ENCODE peak calls at places on chromosomes 7 and 10, in ten cellular contexts. One of them, this sample, is unnamed.

GRCh38 chr10:98858525-98858924 is 377.1 kb downstream of the HPSE2 start:
- DNase-seq in H54: no peak
- DNase-seq in sciatic nerve: no peak
- DNase-seq in AG04450: no peak
- DNase-seq in T-cell: no peak
- DNase-seq in RWPE1: no peak
- DNase-seq in endothelial cell: no peak
- DNase-seq in progenitor cell of endocrine pancreas: no peak
- DNase-seq in stimulated activated CD4-positive, alpha-beta T cell treated with anti-CD3 and anti-CD28 coated beads, Interleukin-2, amount 100 ng/mL, for 4 hours: no peak
- DNase-seq in CD4-positive, alpha-beta memory T cell: no peak
- DNase-seq in this sample: no peak

GRCh38 chr7:157854066-157854891 is 517.5 kb downstream of the DNAJB6 start:
- DNase-seq in H54: no peak
- DNase-seq in sciatic nerve: peak; percentile 89
- DNase-seq in AG04450: no peak
- DNase-seq in T-cell: no peak
- DNase-seq in RWPE1: no peak
- DNase-seq in endothelial cell: no peak
- DNase-seq in progenitor cell of endocrine pancreas: no peak
- DNase-seq in stimulated activated CD4-positive, alpha-beta T cell treated with anti-CD3 and anti-CD28 coated beads, Interleukin-2, amount 100 ng/mL, for 4 hours: no peak
- DNase-seq in CD4-positive, alpha-beta memory T cell: no peak
- DNase-seq in this sample: no peak

GRCh38 chr10:84160663-84161362 is 12.8 kb upstream of the GPR15LG start:
- DNase-seq in H54: no peak
- DNase-seq in sciatic nerve: no peak
- DNase-seq in AG04450: no peak
- DNase-seq in T-cell: no peak
- DNase-seq in RWPE1: no peak
- DNase-seq in endothelial cell: no peak
- DNase-seq in progenitor cell of endocrine pancreas: no peak
- DNase-seq in stimulated activated CD4-positive, alpha-beta T cell treated with anti-CD3 and anti-CD28 coated beads, Interleukin-2, amount 100 ng/mL, for 4 hours: no peak
- DNase-seq in CD4-positive, alpha-beta memory T cell: no peak
- DNase-seq in this sample: no peak

GRCh38 chr7:12728192-12728538 is 40.7 kb downstream of the ARL4A start:
- DNase-seq in H54: no peak
- DNase-seq in sciatic nerve: no peak
- DNase-seq in AG04450: no peak
- DNase-seq in T-cell: no peak
- DNase-seq in RWPE1: no peak
- DNase-seq in endothelial cell: no peak
- DNase-seq in progenitor cell of endocrine pancreas: no peak
- DNase-seq in stimulated activated CD4-positive, alpha-beta T cell treated with anti-CD3 and anti-CD28 coated beads, Interleukin-2, amount 100 ng/mL, for 4 hours: no peak
- DNase-seq in CD4-positive, alpha-beta memory T cell: no peak
- DNase-seq in this sample: no peak

GRCh38 chr10:78173360-78174020 is 139.8 kb downstream of the RPS24 start:
- DNase-seq in H54: no peak
- DNase-seq in sciatic nerve: no peak
- DNase-seq in AG04450: no peak
- DNase-seq in T-cell: no peak
- DNase-seq in RWPE1: no peak
- DNase-seq in endothelial cell: no peak
- DNase-seq in progenitor cell of endocrine pancreas: no peak
- DNase-seq in stimulated activated CD4-positive, alpha-beta T cell treated with anti-CD3 and anti-CD28 coated beads, Interleukin-2, amount 100 ng/mL, for 4 hours: no peak
- DNase-seq in CD4-positive, alpha-beta memory T cell: no peak
- DNase-seq in this sample: no peak

GRCh38 chr10:124742418-124743187 is 1.6 kb downstream of the FAM53B start:
- DNase-seq in H54: no peak
- DNase-seq in sciatic nerve: no peak
- DNase-seq in AG04450: no peak
- DNase-seq in T-cell: no peak
- DNase-seq in RWPE1: peak; percentile 26
- DNase-seq in endothelial cell: peak; percentile 43
- DNase-seq in progenitor cell of endocrine pancreas: no peak
- DNase-seq in stimulated activated CD4-positive, alpha-beta T cell treated with anti-CD3 and anti-CD28 coated beads, Interleukin-2, amount 100 ng/mL, for 4 hours: no peak
- DNase-seq in CD4-positive, alpha-beta memory T cell: peak; percentile 12
- DNase-seq in this sample: no peak

GRCh38 chr7:84697506-84697905 is 489.4 kb downstream of the SEMA3D start:
- DNase-seq in H54: no peak
- DNase-seq in sciatic nerve: no peak
- DNase-seq in AG04450: peak; percentile 66
- DNase-seq in T-cell: no peak
- DNase-seq in RWPE1: no peak
- DNase-seq in endothelial cell: no peak
- DNase-seq in progenitor cell of endocrine pancreas: no peak
- DNase-seq in stimulated activated CD4-positive, alpha-beta T cell treated with anti-CD3 and anti-CD28 coated beads, Interleukin-2, amount 100 ng/mL, for 4 hours: no peak
- DNase-seq in CD4-positive, alpha-beta memory T cell: no peak
- DNase-seq in this sample: no peak

GRCh38 chr7:28013019-28013418 is 167.6 kb downstream of the JAZF1 start:
- DNase-seq in H54: no peak
- DNase-seq in sciatic nerve: no peak
- DNase-seq in AG04450: no peak
- DNase-seq in T-cell: no peak
- DNase-seq in RWPE1: no peak
- DNase-seq in endothelial cell: no peak
- DNase-seq in progenitor cell of endocrine pancreas: no peak
- DNase-seq in stimulated activated CD4-positive, alpha-beta T cell treated with anti-CD3 and anti-CD28 coated beads, Interleukin-2, amount 100 ng/mL, for 4 hours: no peak
- DNase-seq in CD4-positive, alpha-beta memory T cell: no peak
- DNase-seq in this sample: no peak

GRCh38 chr7:112212516-112213036 is 6.1 kb downstream of the ZNF277 start:
- DNase-seq in H54: no peak
- DNase-seq in sciatic nerve: no peak
- DNase-seq in AG04450: no peak
- DNase-seq in T-cell: no peak
- DNase-seq in RWPE1: no peak
- DNase-seq in endothelial cell: no peak
- DNase-seq in progenitor cell of endocrine pancreas: no peak
- DNase-seq in stimulated activated CD4-positive, alpha-beta T cell treated with anti-CD3 and anti-CD28 coated beads, Interleukin-2, amount 100 ng/mL, for 4 hours: no peak
- DNase-seq in CD4-positive, alpha-beta memory T cell: no peak
- DNase-seq in this sample: no peak

GRCh38 chr7:968205-968754 is 7.1 kb downstream of the COX19 start:
- DNase-seq in H54: no peak
- DNase-seq in sciatic nerve: no peak
- DNase-seq in AG04450: no peak
- DNase-seq in T-cell: no peak
- DNase-seq in RWPE1: no peak
- DNase-seq in endothelial cell: no peak
- DNase-seq in progenitor cell of endocrine pancreas: no peak
- DNase-seq in stimulated activated CD4-positive, alpha-beta T cell treated with anti-CD3 and anti-CD28 coated beads, Interleukin-2, amount 100 ng/mL, for 4 hours: no peak
- DNase-seq in CD4-positive, alpha-beta memory T cell: no peak
- DNase-seq in this sample: no peak

GRCh38 chr10:92419740-92420553 is 129.0 kb downstream of the MARCHF5 start:
- DNase-seq in H54: no peak
- DNase-seq in sciatic nerve: peak; percentile 65
- DNase-seq in AG04450: no peak
- DNase-seq in T-cell: no peak
- DNase-seq in RWPE1: no peak
- DNase-seq in endothelial cell: no peak
- DNase-seq in progenitor cell of endocrine pancreas: no peak
- DNase-seq in stimulated activated CD4-positive, alpha-beta T cell treated with anti-CD3 and anti-CD28 coated beads, Interleukin-2, amount 100 ng/mL, for 4 hours: no peak
- DNase-seq in CD4-positive, alpha-beta memory T cell: no peak
- DNase-seq in this sample: peak; percentile 27

GRCh38 chr7:2231992-2232765 is 566 bp downstream of the MAD1L1 start:
- DNase-seq in H54: peak; percentile 71
- DNase-seq in sciatic nerve: no peak
- DNase-seq in AG04450: no peak
- DNase-seq in T-cell: peak; percentile 28
- DNase-seq in RWPE1: no peak
- DNase-seq in endothelial cell: peak; percentile 21
- DNase-seq in progenitor cell of endocrine pancreas: peak; percentile 35
- DNase-seq in stimulated activated CD4-positive, alpha-beta T cell treated with anti-CD3 and anti-CD28 coated beads, Interleukin-2, amount 100 ng/mL, for 4 hours: no peak
- DNase-seq in CD4-positive, alpha-beta memory T cell: peak; percentile 38
- DNase-seq in this sample: no peak

GRCh38 chr7:157513682-157514081 is 176.9 kb downstream of the DNAJB6 start:
- DNase-seq in H54: no peak
- DNase-seq in sciatic nerve: no peak
- DNase-seq in AG04450: no peak
- DNase-seq in T-cell: no peak
- DNase-seq in RWPE1: no peak
- DNase-seq in endothelial cell: no peak
- DNase-seq in progenitor cell of endocrine pancreas: no peak
- DNase-seq in stimulated activated CD4-positive, alpha-beta T cell treated with anti-CD3 and anti-CD28 coated beads, Interleukin-2, amount 100 ng/mL, for 4 hours: no peak
- DNase-seq in CD4-positive, alpha-beta memory T cell: peak; percentile 13
- DNase-seq in this sample: no peak

GRCh38 chr10:59560161-59560560 is 149.5 kb downstream of the SLC16A9 start:
- DNase-seq in H54: no peak
- DNase-seq in sciatic nerve: no peak
- DNase-seq in AG04450: no peak
- DNase-seq in T-cell: no peak
- DNase-seq in RWPE1: no peak
- DNase-seq in endothelial cell: no peak
- DNase-seq in progenitor cell of endocrine pancreas: no peak
- DNase-seq in stimulated activated CD4-positive, alpha-beta T cell treated with anti-CD3 and anti-CD28 coated beads, Interleukin-2, amount 100 ng/mL, for 4 hours: no peak
- DNase-seq in CD4-positive, alpha-beta memory T cell: no peak
- DNase-seq in this sample: no peak

GRCh38 chr7:110940756-110941155 is 150.2 kb upstream of the LRRN3 start:
- DNase-seq in H54: no peak
- DNase-seq in sciatic nerve: no peak
- DNase-seq in AG04450: no peak
- DNase-seq in T-cell: no peak
- DNase-seq in RWPE1: no peak
- DNase-seq in endothelial cell: no peak
- DNase-seq in progenitor cell of endocrine pancreas: no peak
- DNase-seq in stimulated activated CD4-positive, alpha-beta T cell treated with anti-CD3 and anti-CD28 coated beads, Interleukin-2, amount 100 ng/mL, for 4 hours: no peak
- DNase-seq in CD4-positive, alpha-beta memory T cell: no peak
- DNase-seq in this sample: no peak

GRCh38 chr10:107163086-107163880 is 1.2 kb downstream of the SORCS1 start:
- DNase-seq in H54: no peak
- DNase-seq in sciatic nerve: no peak
- DNase-seq in AG04450: no peak
- DNase-seq in T-cell: no peak
- DNase-seq in RWPE1: no peak
- DNase-seq in endothelial cell: no peak
- DNase-seq in progenitor cell of endocrine pancreas: no peak
- DNase-seq in stimulated activated CD4-positive, alpha-beta T cell treated with anti-CD3 and anti-CD28 coated beads, Interleukin-2, amount 100 ng/mL, for 4 hours: no peak
- DNase-seq in CD4-positive, alpha-beta memory T cell: no peak
- DNase-seq in this sample: no peak

GRCh38 chr10:77710759-77711682 is 73.4 kb upstream of the KCNMA1 start:
- DNase-seq in H54: peak; percentile 90
- DNase-seq in sciatic nerve: peak; percentile 87
- DNase-seq in AG04450: no peak
- DNase-seq in T-cell: peak; percentile 48
- DNase-seq in RWPE1: peak; percentile 77
- DNase-seq in endothelial cell: peak; percentile 95
- DNase-seq in progenitor cell of endocrine pancreas: peak; percentile 90
- DNase-seq in stimulated activated CD4-positive, alpha-beta T cell treated with anti-CD3 and anti-CD28 coated beads, Interleukin-2, amount 100 ng/mL, for 4 hours: peak; percentile 39
- DNase-seq in CD4-positive, alpha-beta memory T cell: peak; percentile 68
- DNase-seq in this sample: peak; percentile 78

GRCh38 chr7:150586068-150586777 is 19.0 kb downstream of the GIMAP4 start:
- DNase-seq in H54: no peak
- DNase-seq in sciatic nerve: no peak
- DNase-seq in AG04450: no peak
- DNase-seq in T-cell: no peak
- DNase-seq in RWPE1: no peak
- DNase-seq in endothelial cell: no peak
- DNase-seq in progenitor cell of endocrine pancreas: no peak
- DNase-seq in stimulated activated CD4-positive, alpha-beta T cell treated with anti-CD3 and anti-CD28 coated beads, Interleukin-2, amount 100 ng/mL, for 4 hours: no peak
- DNase-seq in CD4-positive, alpha-beta memory T cell: no peak
- DNase-seq in this sample: no peak

GRCh38 chr10:87538092-87538795 is 33.6 kb downstream of the MINPP1 start:
- DNase-seq in H54: no peak
- DNase-seq in sciatic nerve: no peak
- DNase-seq in AG04450: no peak
- DNase-seq in T-cell: no peak
- DNase-seq in RWPE1: no peak
- DNase-seq in endothelial cell: no peak
- DNase-seq in progenitor cell of endocrine pancreas: no peak
- DNase-seq in stimulated activated CD4-positive, alpha-beta T cell treated with anti-CD3 and anti-CD28 coated beads, Interleukin-2, amount 100 ng/mL, for 4 hours: no peak
- DNase-seq in CD4-positive, alpha-beta memory T cell: no peak
- DNase-seq in this sample: no peak

GRCh38 chr7:148332787-148333186 is 257.8 kb upstream of the C7orf33 start:
- DNase-seq in H54: no peak
- DNase-seq in sciatic nerve: no peak
- DNase-seq in AG04450: no peak
- DNase-seq in T-cell: no peak
- DNase-seq in RWPE1: no peak
- DNase-seq in endothelial cell: no peak
- DNase-seq in progenitor cell of endocrine pancreas: no peak
- DNase-seq in stimulated activated CD4-positive, alpha-beta T cell treated with anti-CD3 and anti-CD28 coated beads, Interleukin-2, amount 100 ng/mL, for 4 hours: no peak
- DNase-seq in CD4-positive, alpha-beta memory T cell: no peak
- DNase-seq in this sample: no peak

GRCh38 chr7:10708447-10708846 is 265.2 kb upstream of the PHF14 start:
- DNase-seq in H54: no peak
- DNase-seq in sciatic nerve: no peak
- DNase-seq in AG04450: no peak
- DNase-seq in T-cell: no peak
- DNase-seq in RWPE1: no peak
- DNase-seq in endothelial cell: peak; percentile 34
- DNase-seq in progenitor cell of endocrine pancreas: no peak
- DNase-seq in stimulated activated CD4-positive, alpha-beta T cell treated with anti-CD3 and anti-CD28 coated beads, Interleukin-2, amount 100 ng/mL, for 4 hours: no peak
- DNase-seq in CD4-positive, alpha-beta memory T cell: no peak
- DNase-seq in this sample: peak; percentile 16

GRCh38 chr7:23394828-23395227 is 75.5 kb downstream of the IGF2BP3 start:
- DNase-seq in H54: no peak
- DNase-seq in sciatic nerve: no peak
- DNase-seq in AG04450: no peak
- DNase-seq in T-cell: no peak
- DNase-seq in RWPE1: no peak
- DNase-seq in endothelial cell: no peak
- DNase-seq in progenitor cell of endocrine pancreas: no peak
- DNase-seq in stimulated activated CD4-positive, alpha-beta T cell treated with anti-CD3 and anti-CD28 coated beads, Interleukin-2, amount 100 ng/mL, for 4 hours: no peak
- DNase-seq in CD4-positive, alpha-beta memory T cell: no peak
- DNase-seq in this sample: no peak

GRCh38 chr10:119378737-119379067 is 163.8 kb downstream of the RGS10 start:
- DNase-seq in H54: no peak
- DNase-seq in sciatic nerve: no peak
- DNase-seq in AG04450: no peak
- DNase-seq in T-cell: no peak
- DNase-seq in RWPE1: no peak
- DNase-seq in endothelial cell: no peak
- DNase-seq in progenitor cell of endocrine pancreas: no peak
- DNase-seq in stimulated activated CD4-positive, alpha-beta T cell treated with anti-CD3 and anti-CD28 coated beads, Interleukin-2, amount 100 ng/mL, for 4 hours: no peak
- DNase-seq in CD4-positive, alpha-beta memory T cell: no peak
- DNase-seq in this sample: no peak

GRCh38 chr7:298375-298702 is 8.4 kb downstream of the FOXL3 start:
- DNase-seq in H54: no peak
- DNase-seq in sciatic nerve: peak; percentile 40
- DNase-seq in AG04450: no peak
- DNase-seq in T-cell: no peak
- DNase-seq in RWPE1: no peak
- DNase-seq in endothelial cell: no peak
- DNase-seq in progenitor cell of endocrine pancreas: no peak
- DNase-seq in stimulated activated CD4-positive, alpha-beta T cell treated with anti-CD3 and anti-CD28 coated beads, Interleukin-2, amount 100 ng/mL, for 4 hours: no peak
- DNase-seq in CD4-positive, alpha-beta memory T cell: no peak
- DNase-seq in this sample: no peak

GRCh38 chr10:110553905-110554304 is 13.6 kb upstream of the SMC3 start:
- DNase-seq in H54: no peak
- DNase-seq in sciatic nerve: no peak
- DNase-seq in AG04450: no peak
- DNase-seq in T-cell: no peak
- DNase-seq in RWPE1: no peak
- DNase-seq in endothelial cell: no peak
- DNase-seq in progenitor cell of endocrine pancreas: no peak
- DNase-seq in stimulated activated CD4-positive, alpha-beta T cell treated with anti-CD3 and anti-CD28 coated beads, Interleukin-2, amount 100 ng/mL, for 4 hours: no peak
- DNase-seq in CD4-positive, alpha-beta memory T cell: no peak
- DNase-seq in this sample: no peak

GRCh38 chr10:88926484-88927249 is 25.9 kb downstream of the ACTA2 start:
- DNase-seq in H54: no peak
- DNase-seq in sciatic nerve: no peak
- DNase-seq in AG04450: peak; percentile 91
- DNase-seq in T-cell: no peak
- DNase-seq in RWPE1: no peak
- DNase-seq in endothelial cell: no peak
- DNase-seq in progenitor cell of endocrine pancreas: no peak
- DNase-seq in stimulated activated CD4-positive, alpha-beta T cell treated with anti-CD3 and anti-CD28 coated beads, Interleukin-2, amount 100 ng/mL, for 4 hours: no peak
- DNase-seq in CD4-positive, alpha-beta memory T cell: no peak
- DNase-seq in this sample: no peak

GRCh38 chr10:117729156-117729555 is 186.6 kb downstream of the EMX2 start:
- DNase-seq in H54: no peak
- DNase-seq in sciatic nerve: no peak
- DNase-seq in AG04450: no peak
- DNase-seq in T-cell: no peak
- DNase-seq in RWPE1: no peak
- DNase-seq in endothelial cell: no peak
- DNase-seq in progenitor cell of endocrine pancreas: no peak
- DNase-seq in stimulated activated CD4-positive, alpha-beta T cell treated with anti-CD3 and anti-CD28 coated beads, Interleukin-2, amount 100 ng/mL, for 4 hours: no peak
- DNase-seq in CD4-positive, alpha-beta memory T cell: no peak
- DNase-seq in this sample: no peak

GRCh38 chr10:89371987-89372386 is 5.9 kb upstream of the IFIT1B start:
- DNase-seq in H54: no peak
- DNase-seq in sciatic nerve: no peak
- DNase-seq in AG04450: no peak
- DNase-seq in T-cell: no peak
- DNase-seq in RWPE1: no peak
- DNase-seq in endothelial cell: no peak
- DNase-seq in progenitor cell of endocrine pancreas: no peak
- DNase-seq in stimulated activated CD4-positive, alpha-beta T cell treated with anti-CD3 and anti-CD28 coated beads, Interleukin-2, amount 100 ng/mL, for 4 hours: no peak
- DNase-seq in CD4-positive, alpha-beta memory T cell: no peak
- DNase-seq in this sample: no peak

This sample was measured in iPS DF 6.9.